ENCODE peak calls at places on chromosomes 2 and 18, in seven cellular contexts. V is prostate gland, A is heart right ventricle, R is A549, K is right lobe of liver, I is neural progenitor cell, D is tibial artery. E is an unnamed sample.
A peak's percentile ranks its signal among the peaks of the same experiment; 100 is the strongest.

GRCh38 chr2:232502901-232503791 is 15.5 kb upstream of the ECEL1 start:
- DNase-seq in I (peak; percentile 84), K (no peak), R (peak; percentile 28), A (peak; percentile 29), V (no peak), D (no peak), E (peak; percentile 45)

GRCh38 chr18:61926532-61926931 is 33.7 kb upstream of the RNF152 start:
- DNase-seq in V (no peak), K (no peak), D (no peak), A (no peak), I (no peak), R (no peak), E (no peak)

GRCh38 chr2:222146488-222146887 is 152.3 kb downstream of the PAX3 start:
- DNase-seq in K (no peak), R (no peak), I (no peak), V (no peak), A (no peak), D (no peak), E (no peak)

GRCh38 chr2:170336916-170337315 is 159.0 kb downstream of the MYO3B start:
- DNase-seq in A (no peak), I (no peak), K (no peak), D (no peak), V (no peak), R (no peak), E (no peak)

GRCh38 chr2:127201452-127201851 is 18.6 kb downstream of the CYP27C1 start:
- DNase-seq in R (no peak), A (no peak), V (no peak), K (no peak), I (no peak), D (no peak), E (no peak)

GRCh38 chr2:200463449-200463848 is 46.4 kb downstream of the KCTD18 start:
- DNase-seq in R (no peak), I (no peak), K (no peak), D (no peak), A (no peak), V (no peak), E (no peak)

GRCh38 chr2:30627162-30627561 is 180.1 kb downstream of the CAPN13 start:
- DNase-seq in V (no peak), A (no peak), K (no peak), R (no peak), D (no peak), I (no peak), E (no peak)

GRCh38 chr2:134319581-134320246 is 65.8 kb downstream of the MGAT5 start:
- DNase-seq in A (no peak), R (no peak), I (no peak), V (no peak), K (no peak), D (no peak), E (no peak)

GRCh38 chr2:241344925-241345651 is 11.0 kb upstream of the FARP2 start:
- DNase-seq in V (no peak), A (no peak), I (no peak), D (no peak), K (no peak), R (no peak), E (no peak)

GRCh38 chr2:104836837-104837236 is 17.1 kb upstream of the POU3F3 start:
- DNase-seq in V (no peak), K (no peak), R (no peak), A (no peak), D (no peak), I (no peak), E (no peak)

GRCh38 chr18:26708814-26709717 is 156.4 kb downstream of the AQP4 start:
- DNase-seq in K (no peak), V (no peak), D (no peak), I (peak; percentile 60), A (no peak), R (no peak), E (no peak)

GRCh38 chr18:58619554-58619915 is 9.4 kb downstream of the ALPK2 start:
- DNase-seq in A (no peak), I (no peak), K (no peak), V (no peak), R (no peak), D (no peak), E (no peak)
- H3K27ac ChIP-seq in A (no peak overlapping the region), I (no peak overlapping the region), K (no peak overlapping the region), V (no peak overlapping the region), R (no peak overlapping the region), D (no peak overlapping the region), E (no peak overlapping the region)

DNA sequence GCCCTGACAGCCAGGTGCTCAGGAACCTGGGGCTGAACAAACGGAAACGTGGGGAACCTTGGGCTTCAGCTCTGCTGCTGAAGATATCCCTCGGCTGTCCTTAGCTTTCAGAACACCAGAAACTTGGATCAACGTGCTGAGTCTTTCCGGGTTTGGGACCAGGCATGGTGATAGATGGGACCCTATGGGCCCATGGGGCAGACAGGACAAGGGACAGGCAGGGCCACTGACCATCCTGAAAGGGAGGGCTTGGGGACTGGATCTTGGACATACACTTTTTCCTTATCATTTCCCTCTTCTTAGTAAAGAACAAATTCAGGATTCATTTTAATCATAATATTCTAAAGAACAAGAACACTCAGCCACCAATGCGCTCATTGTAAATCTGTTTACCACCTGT is 16.3 kb upstream of the HES6 start:
- DNase-seq in I (no peak), A (no peak), K (peak; percentile 14), R (no peak), D (no peak), V (no peak), E (no peak)
- H3K27ac ChIP-seq in I (no peak overlapping the region), A (no peak overlapping the region), K (no peak overlapping the region), R (no peak overlapping the region), D (no peak overlapping the region), V (no peak overlapping the region), E (no peak overlapping the region)

GRCh38 chr18:2532797-2533196 is 38.5 kb downstream of the METTL4 start:
- DNase-seq in V (no peak), A (no peak), D (no peak), R (no peak), K (no peak), I (no peak), E (no peak)

GRCh38 chr18:2526320-2526719 is 45.0 kb downstream of the METTL4 start:
- DNase-seq in K (no peak), R (no peak), D (no peak), I (no peak), V (no peak), A (no peak), E (no peak)

GRCh38 chr18:2534906-2535305 is 36.4 kb downstream of the METTL4 start:
- DNase-seq in R (no peak), A (no peak), V (no peak), D (no peak), I (no peak), K (no peak), E (no peak)

GRCh38 chr18:2531751-2532150 is 39.6 kb downstream of the METTL4 start:
- DNase-seq in V (no peak), K (no peak), A (no peak), I (no peak), R (no peak), D (no peak), E (no peak)

DNA sequence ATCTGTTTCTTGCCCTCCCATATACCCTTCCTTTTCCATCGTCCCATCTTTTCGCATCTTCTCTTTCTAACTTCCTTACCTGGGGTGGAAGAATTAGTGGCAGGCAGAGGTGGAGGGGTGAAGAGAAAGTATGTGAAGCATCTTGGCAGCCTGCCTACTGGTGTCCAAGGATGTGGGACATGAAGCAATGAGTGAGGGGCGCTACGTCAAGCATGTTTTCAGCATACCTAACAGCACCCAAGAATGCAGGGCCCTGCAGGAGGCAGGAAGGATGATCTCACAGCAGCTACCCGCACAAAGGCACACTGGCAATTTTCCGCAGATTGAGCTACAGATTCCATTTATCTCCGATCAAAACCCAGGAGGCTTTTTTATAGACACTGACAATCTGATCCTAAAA is 42.2 kb downstream of the METTL4 start:
- DNase-seq in R (no peak), I (no peak), K (no peak), A (no peak), D (no peak), V (no peak), E (no peak)
- H3K27ac ChIP-seq in R (no peak overlapping the region), I (no peak overlapping the region), K (no peak overlapping the region), A (no peak overlapping the region), D (no peak overlapping the region), V (no peak overlapping the region), E (no peak overlapping the region)

DNA sequence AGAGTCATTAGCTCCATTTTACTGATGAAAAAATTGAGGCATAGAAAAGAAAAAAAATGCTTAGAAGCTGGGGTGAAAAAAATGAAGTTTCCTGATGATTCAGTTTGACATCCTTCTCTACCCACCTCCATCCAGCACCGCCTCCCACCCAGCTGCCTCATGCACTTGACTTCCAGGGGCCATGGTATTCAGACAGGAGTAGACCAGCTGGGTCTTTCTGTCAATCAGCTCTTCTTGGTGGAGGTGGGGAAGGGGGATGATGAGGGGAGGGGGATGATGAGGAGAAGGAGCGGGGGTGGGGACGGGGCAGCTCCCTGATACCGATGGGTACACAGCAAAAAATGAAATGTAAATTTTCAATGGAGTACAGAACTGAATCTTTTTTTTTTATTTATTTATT is 10.2 kb upstream of the KCNF1 start:
- DNase-seq in K (no peak), A (no peak), R (no peak), V (no peak), D (no peak), I (no peak), E (no peak)
- H3K27ac ChIP-seq in K (no peak overlapping the region), A (no peak overlapping the region), R (peak overlapping the region; percentile 48), V (no peak overlapping the region), D (no peak overlapping the region), I (no peak overlapping the region), E (no peak overlapping the region)

DNA sequence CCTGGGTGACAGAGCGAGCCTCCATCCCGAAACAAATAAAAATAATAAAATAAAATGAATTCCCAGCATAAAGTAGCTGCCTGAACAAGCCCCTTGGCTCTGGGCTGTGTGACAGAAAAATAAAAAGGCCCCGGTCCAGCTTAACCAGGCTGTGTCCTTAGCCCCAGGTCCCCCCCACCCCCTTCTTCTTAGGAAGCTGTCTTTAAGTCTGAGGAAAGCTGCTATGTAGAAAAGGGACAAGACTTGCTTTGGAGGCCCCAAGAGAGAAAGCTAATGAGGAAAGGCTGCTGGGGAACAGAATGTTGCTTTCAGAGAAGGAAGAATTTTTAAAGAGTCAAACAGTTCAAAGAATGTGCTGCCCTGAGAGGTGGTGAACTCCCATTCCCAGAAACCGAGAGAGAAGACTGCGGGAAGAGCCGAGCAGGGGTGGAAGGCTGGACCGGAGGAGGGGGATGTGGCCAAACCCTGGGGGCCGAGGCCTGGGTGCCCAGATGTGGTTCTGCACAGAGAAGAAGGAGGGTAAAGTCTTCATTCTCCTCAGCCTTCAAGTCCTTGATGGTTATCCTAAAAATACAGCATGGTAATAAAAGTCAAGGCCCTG is 61.9 kb downstream of the CENPO start:
- DNase-seq in V (no peak), K (no peak), A (peak; percentile 27), R (no peak), D (no peak), I (no peak), E (no peak)
- H3K27ac ChIP-seq in V (peak overlapping the region; percentile 62), K (no peak overlapping the region), A (peak overlapping the region; percentile 75), R (no peak overlapping the region), D (peak overlapping the region; percentile 78), I (peak overlapping the region; percentile 16), E (peak overlapping the region; percentile 52)